ENCODE peak calls at places on chromosomes 11 and 22, in nine cellular contexts. One of them, this sample, is unnamed.

GRCh38 chr11:112655386-112655785 is 305.8 kb upstream of the NCAM1 start:
- DNase-seq in right atrium auricular region: peak
- DNase-seq in dorsolateral prefrontal cortex: peak
- DNase-seq in tibial artery: peak
- DNase-seq in CD4-positive, alpha-beta T cell: no peak
- DNase-seq in endodermal cell: no peak
- DNase-seq in pancreas: no peak
- DNase-seq in left lung: no peak
- DNase-seq in ovary: peak
- DNase-seq in this sample: no peak

GRCh38 chr22:47207846-47208554 is 445.6 kb downstream of the TBC1D22A start:
- DNase-seq in right atrium auricular region: no peak
- DNase-seq in dorsolateral prefrontal cortex: no peak
- DNase-seq in tibial artery: no peak
- DNase-seq in CD4-positive, alpha-beta T cell: no peak
- DNase-seq in endodermal cell: peak
- DNase-seq in pancreas: no peak
- DNase-seq in left lung: no peak
- DNase-seq in ovary: no peak
- DNase-seq in this sample: no peak

GRCh38 chr11:110968348-110969062 is 256.3 kb upstream of the ARHGAP20 start:
- DNase-seq in right atrium auricular region: no peak
- DNase-seq in dorsolateral prefrontal cortex: no peak
- DNase-seq in tibial artery: no peak
- DNase-seq in CD4-positive, alpha-beta T cell: no peak
- DNase-seq in endodermal cell: no peak
- DNase-seq in pancreas: no peak
- DNase-seq in left lung: no peak
- DNase-seq in ovary: no peak
- DNase-seq in this sample: no peak

GRCh38 chr11:86484164-86484794 is 109.6 kb downstream of the CCDC81 start:
- DNase-seq in right atrium auricular region: peak
- DNase-seq in dorsolateral prefrontal cortex: no peak
- DNase-seq in tibial artery: peak
- DNase-seq in CD4-positive, alpha-beta T cell: no peak
- DNase-seq in endodermal cell: no peak
- DNase-seq in pancreas: no peak
- DNase-seq in left lung: no peak
- DNase-seq in ovary: peak
- DNase-seq in this sample: no peak

GRCh38 chr11:74559110-74559933 is 33.1 kb upstream of the POLD3 start:
- DNase-seq in right atrium auricular region: no peak
- DNase-seq in dorsolateral prefrontal cortex: no peak
- DNase-seq in tibial artery: no peak
- DNase-seq in CD4-positive, alpha-beta T cell: no peak
- DNase-seq in endodermal cell: no peak
- DNase-seq in pancreas: no peak
- DNase-seq in left lung: no peak
- DNase-seq in ovary: no peak
- DNase-seq in this sample: no peak

GRCh38 chr11:63673579-63673978 is 2.4 kb upstream of the ATL3 start:
- DNase-seq in right atrium auricular region: no peak
- DNase-seq in dorsolateral prefrontal cortex: no peak
- DNase-seq in tibial artery: no peak
- DNase-seq in CD4-positive, alpha-beta T cell: no peak
- DNase-seq in endodermal cell: peak
- DNase-seq in pancreas: no peak
- DNase-seq in left lung: no peak
- DNase-seq in ovary: no peak
- DNase-seq in this sample: no peak

GRCh38 chr11:415640-416041 is 842 bp upstream of the SIGIRR start:
- DNase-seq in right atrium auricular region: no peak
- DNase-seq in dorsolateral prefrontal cortex: no peak
- DNase-seq in tibial artery: no peak
- DNase-seq in CD4-positive, alpha-beta T cell: no peak
- DNase-seq in endodermal cell: no peak
- DNase-seq in pancreas: peak
- DNase-seq in left lung: peak
- DNase-seq in ovary: no peak
- DNase-seq in this sample: no peak

GRCh38 chr11:105202844-105203548 is 63.4 kb upstream of the CARD18 start:
- DNase-seq in right atrium auricular region: no peak
- DNase-seq in dorsolateral prefrontal cortex: no peak
- DNase-seq in tibial artery: no peak
- DNase-seq in CD4-positive, alpha-beta T cell: no peak
- DNase-seq in endodermal cell: no peak
- DNase-seq in pancreas: no peak
- DNase-seq in left lung: no peak
- DNase-seq in ovary: no peak
- DNase-seq in this sample: no peak

GRCh38 chr11:8721740-8722139 is 39.1 kb downstream of the RPL27A start:
- DNase-seq in right atrium auricular region: no peak
- DNase-seq in dorsolateral prefrontal cortex: no peak
- DNase-seq in tibial artery: no peak
- DNase-seq in CD4-positive, alpha-beta T cell: no peak
- DNase-seq in endodermal cell: peak
- DNase-seq in pancreas: no peak
- DNase-seq in left lung: no peak
- DNase-seq in ovary: no peak
- DNase-seq in this sample: no peak

GRCh38 chr11:2320591-2321310 is 18.9 kb downstream of the TSPAN32 start:
- DNase-seq in right atrium auricular region: no peak
- DNase-seq in dorsolateral prefrontal cortex: no peak
- DNase-seq in tibial artery: no peak
- DNase-seq in CD4-positive, alpha-beta T cell: no peak
- DNase-seq in endodermal cell: no peak
- DNase-seq in pancreas: no peak
- DNase-seq in left lung: peak
- DNase-seq in ovary: no peak
- DNase-seq in this sample: no peak

GRCh38 chr11:26994579-26995210 is 783 bp downstream of the FIBIN start:
- DNase-seq in right atrium auricular region: no peak
- DNase-seq in dorsolateral prefrontal cortex: no peak
- DNase-seq in tibial artery: no peak
- DNase-seq in CD4-positive, alpha-beta T cell: no peak
- DNase-seq in endodermal cell: peak
- DNase-seq in pancreas: peak
- DNase-seq in left lung: peak
- DNase-seq in ovary: peak
- DNase-seq in this sample: no peak

GRCh38 chr22:30872282-30873041 is 96.1 kb downstream of the MORC2 start:
- DNase-seq in right atrium auricular region: no peak
- DNase-seq in dorsolateral prefrontal cortex: peak
- DNase-seq in tibial artery: peak
- DNase-seq in CD4-positive, alpha-beta T cell: no peak
- DNase-seq in endodermal cell: peak
- DNase-seq in pancreas: peak
- DNase-seq in left lung: peak
- DNase-seq in ovary: peak
- DNase-seq in this sample: no peak

GRCh38 chr22:30717331-30717921 is 22.8 kb downstream of the OSBP2 start:
- DNase-seq in right atrium auricular region: no peak
- DNase-seq in dorsolateral prefrontal cortex: peak
- DNase-seq in tibial artery: no peak
- DNase-seq in CD4-positive, alpha-beta T cell: no peak
- DNase-seq in endodermal cell: no peak
- DNase-seq in pancreas: no peak
- DNase-seq in left lung: no peak
- DNase-seq in ovary: no peak
- DNase-seq in this sample: peak

GRCh38 chr11:32231909-32232493 is 141.1 kb downstream of the RCN1 start:
- DNase-seq in right atrium auricular region: no peak
- DNase-seq in dorsolateral prefrontal cortex: no peak
- DNase-seq in tibial artery: no peak
- DNase-seq in CD4-positive, alpha-beta T cell: no peak
- DNase-seq in endodermal cell: peak
- DNase-seq in pancreas: no peak
- DNase-seq in left lung: no peak
- DNase-seq in ovary: no peak
- DNase-seq in this sample: no peak

GRCh38 chr22:42949159-42949558 is 65.8 kb downstream of the PACSIN2 start:
- DNase-seq in right atrium auricular region: no peak
- DNase-seq in dorsolateral prefrontal cortex: no peak
- DNase-seq in tibial artery: no peak
- DNase-seq in CD4-positive, alpha-beta T cell: no peak
- DNase-seq in endodermal cell: no peak
- DNase-seq in pancreas: no peak
- DNase-seq in left lung: no peak
- DNase-seq in ovary: no peak
- DNase-seq in this sample: no peak

GRCh38 chr22:43829904-43830851 is 18.1 kb upstream of the EFCAB6 start:
- DNase-seq in right atrium auricular region: peak
- DNase-seq in dorsolateral prefrontal cortex: peak
- DNase-seq in tibial artery: peak
- DNase-seq in CD4-positive, alpha-beta T cell: no peak
- DNase-seq in endodermal cell: no peak
- DNase-seq in pancreas: peak
- DNase-seq in left lung: no peak
- DNase-seq in ovary: no peak
- DNase-seq in this sample: no peak

GRCh38 chr22:10741210-10741609 is 4786.8 kb upstream of the OR11H1 start:
- DNase-seq in right atrium auricular region: no peak
- DNase-seq in dorsolateral prefrontal cortex: no peak
- DNase-seq in tibial artery: no peak
- DNase-seq in CD4-positive, alpha-beta T cell: no peak
- DNase-seq in endodermal cell: no peak
- DNase-seq in pancreas: no peak
- DNase-seq in left lung: peak
- DNase-seq in ovary: no peak
- DNase-seq in this sample: no peak

GRCh38 chr22:40728731-40729189 is 49.5 kb downstream of the MCHR1 start:
- DNase-seq in right atrium auricular region: no peak
- DNase-seq in dorsolateral prefrontal cortex: no peak
- DNase-seq in tibial artery: no peak
- DNase-seq in CD4-positive, alpha-beta T cell: peak
- DNase-seq in endodermal cell: no peak
- DNase-seq in pancreas: peak
- DNase-seq in left lung: no peak
- DNase-seq in ovary: no peak
- DNase-seq in this sample: no peak

GRCh38 chr11:91742155-91742554 is 482.5 kb upstream of the FAT3 start:
- DNase-seq in right atrium auricular region: no peak
- DNase-seq in dorsolateral prefrontal cortex: no peak
- DNase-seq in tibial artery: no peak
- DNase-seq in CD4-positive, alpha-beta T cell: no peak
- DNase-seq in endodermal cell: no peak
- DNase-seq in pancreas: no peak
- DNase-seq in left lung: no peak
- DNase-seq in ovary: no peak
- DNase-seq in this sample: no peak

DNA sequence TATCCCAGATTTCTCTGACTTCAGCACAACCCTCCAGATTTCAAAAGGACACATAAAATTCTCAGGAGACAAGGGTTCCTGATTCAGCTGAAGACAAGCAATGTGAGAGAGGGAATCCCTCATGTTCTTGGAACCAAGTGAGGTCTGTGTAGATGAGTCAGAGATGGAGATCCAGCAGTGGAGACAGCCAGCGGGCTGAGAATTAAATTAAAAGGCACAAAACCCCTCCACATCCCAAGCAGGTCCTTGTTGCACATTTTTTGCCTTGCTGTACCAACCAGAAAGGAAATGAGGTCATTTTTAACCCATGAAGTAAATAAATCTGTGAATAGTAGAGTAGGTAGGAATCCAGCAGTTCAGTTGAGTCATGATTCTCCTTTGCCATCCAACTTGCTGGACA is 9.7 kb downstream of the MTNR1B start:
- DNase-seq in right atrium auricular region: no peak
- DNase-seq in dorsolateral prefrontal cortex: no peak
- DNase-seq in tibial artery: no peak
- DNase-seq in CD4-positive, alpha-beta T cell: no peak
- DNase-seq in endodermal cell: no peak
- DNase-seq in pancreas: no peak
- DNase-seq in left lung: no peak
- DNase-seq in ovary: no peak
- DNase-seq in this sample: no peak
- H3K27ac ChIP-seq in right atrium auricular region: no peak
- H3K27ac ChIP-seq in dorsolateral prefrontal cortex: no peak
- H3K27ac ChIP-seq in tibial artery: no peak
- H3K27ac ChIP-seq in CD4-positive, alpha-beta T cell: no peak
- H3K27ac ChIP-seq in endodermal cell: no peak
- H3K27ac ChIP-seq in pancreas: no peak
- H3K27ac ChIP-seq in left lung: no peak
- H3K27ac ChIP-seq in ovary: no peak
- H3K27ac ChIP-seq in this sample: no peak

GRCh38 chr22:37193629-37194191 is 5.7 kb upstream of the C1QTNF6 start:
- DNase-seq in right atrium auricular region: no peak
- DNase-seq in dorsolateral prefrontal cortex: no peak
- DNase-seq in tibial artery: peak
- DNase-seq in CD4-positive, alpha-beta T cell: no peak
- DNase-seq in endodermal cell: no peak
- DNase-seq in pancreas: no peak
- DNase-seq in left lung: no peak
- DNase-seq in ovary: peak
- DNase-seq in this sample: no peak
- H3K27ac ChIP-seq in right atrium auricular region: peak
- H3K27ac ChIP-seq in dorsolateral prefrontal cortex: no peak
- H3K27ac ChIP-seq in tibial artery: no peak
- H3K27ac ChIP-seq in CD4-positive, alpha-beta T cell: peak
- H3K27ac ChIP-seq in endodermal cell: no peak
- H3K27ac ChIP-seq in pancreas: peak
- H3K27ac ChIP-seq in left lung: no peak
- H3K27ac ChIP-seq in ovary: peak
- H3K27ac ChIP-seq in this sample: no peak

DNA sequence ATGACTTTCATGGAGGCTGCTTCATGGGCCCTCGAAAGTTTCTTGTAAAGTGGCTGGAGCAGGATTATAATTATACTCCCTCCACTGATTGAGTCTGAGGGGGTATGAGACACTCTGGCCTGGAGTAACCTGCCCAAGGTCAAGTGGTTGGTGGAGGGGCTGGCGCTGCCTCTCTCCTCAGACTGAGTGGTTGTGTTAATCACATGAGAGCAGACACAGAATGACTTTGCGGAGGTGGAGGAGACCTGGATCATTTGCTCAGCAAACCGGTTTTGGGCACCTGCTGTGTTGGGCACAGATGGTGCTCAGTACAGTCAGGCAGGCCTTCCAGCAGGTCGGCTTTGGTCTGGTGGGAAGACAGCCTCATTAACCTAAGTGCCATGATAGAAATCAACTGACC is 11.8 kb downstream of the BCR start:
- DNase-seq in right atrium auricular region: no peak
- DNase-seq in dorsolateral prefrontal cortex: no peak
- DNase-seq in tibial artery: no peak
- DNase-seq in CD4-positive, alpha-beta T cell: no peak
- DNase-seq in endodermal cell: peak
- DNase-seq in pancreas: no peak
- DNase-seq in left lung: no peak
- DNase-seq in ovary: no peak
- DNase-seq in this sample: no peak
- H3K27ac ChIP-seq in right atrium auricular region: no peak
- H3K27ac ChIP-seq in dorsolateral prefrontal cortex: no peak
- H3K27ac ChIP-seq in tibial artery: no peak
- H3K27ac ChIP-seq in CD4-positive, alpha-beta T cell: no peak
- H3K27ac ChIP-seq in endodermal cell: no peak
- H3K27ac ChIP-seq in pancreas: peak
- H3K27ac ChIP-seq in left lung: peak
- H3K27ac ChIP-seq in ovary: no peak
- H3K27ac ChIP-seq in this sample: no peak

DNA sequence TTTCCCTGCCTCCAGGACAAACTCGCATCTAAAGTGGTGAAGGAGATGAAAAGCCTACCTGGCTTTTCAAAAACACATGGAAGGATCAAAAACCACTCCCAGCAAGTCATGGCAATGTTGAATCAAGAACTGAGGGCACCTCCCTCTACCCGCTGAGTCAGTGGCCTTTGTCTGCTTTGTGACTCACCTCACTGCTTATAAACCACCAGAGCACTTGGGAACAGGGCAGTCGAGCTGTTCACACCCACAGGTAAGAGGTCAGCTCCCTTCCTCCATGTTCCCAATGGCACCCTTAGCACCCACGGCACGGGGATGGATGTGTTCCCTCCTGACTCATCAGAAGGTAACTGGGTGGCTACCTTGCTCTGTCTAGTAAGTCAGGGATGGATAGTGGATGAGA is 21.7 kb downstream of the TENM4 start:
- DNase-seq in right atrium auricular region: no peak
- DNase-seq in dorsolateral prefrontal cortex: no peak
- DNase-seq in tibial artery: no peak
- DNase-seq in CD4-positive, alpha-beta T cell: no peak
- DNase-seq in endodermal cell: peak
- DNase-seq in pancreas: no peak
- DNase-seq in left lung: no peak
- DNase-seq in ovary: no peak
- DNase-seq in this sample: no peak
- H3K27ac ChIP-seq in right atrium auricular region: no peak
- H3K27ac ChIP-seq in dorsolateral prefrontal cortex: no peak
- H3K27ac ChIP-seq in tibial artery: no peak
- H3K27ac ChIP-seq in CD4-positive, alpha-beta T cell: no peak
- H3K27ac ChIP-seq in endodermal cell: no peak
- H3K27ac ChIP-seq in pancreas: no peak
- H3K27ac ChIP-seq in left lung: no peak
- H3K27ac ChIP-seq in ovary: no peak
- H3K27ac ChIP-seq in this sample: no peak

This sample was measured in caudate nucleus.